ENCODE peak calls at places on chromosomes 2 and 18, in eight cellular contexts. One of them, this sample, is unnamed.

GRCh38 chr2:193482557-193482956 is 1287.8 kb upstream of the TMEFF2 start:
- DNase-seq in adrenal gland: no peak
- DNase-seq in IMR-90: no peak
- DNase-seq in A549: no peak
- DNase-seq in GM12891: no peak
- DNase-seq in esophagus squamous epithelium: no peak
- DNase-seq in body of pancreas: no peak
- DNase-seq in right lobe of liver: no peak
- DNase-seq in this sample: no peak

GRCh38 chr2:167438206-167438605 is 549.9 kb downstream of the XIRP2 start:
- DNase-seq in adrenal gland: no peak
- DNase-seq in IMR-90: peak
- DNase-seq in A549: no peak
- DNase-seq in GM12891: no peak
- DNase-seq in esophagus squamous epithelium: no peak
- DNase-seq in body of pancreas: no peak
- DNase-seq in right lobe of liver: no peak
- DNase-seq in this sample: peak

GRCh38 chr2:102514061-102514785 is 41.2 kb downstream of the SLC9A4 start:
- DNase-seq in adrenal gland: peak
- DNase-seq in IMR-90: peak
- DNase-seq in A549: peak
- DNase-seq in GM12891: no peak
- DNase-seq in esophagus squamous epithelium: no peak
- DNase-seq in body of pancreas: no peak
- DNase-seq in right lobe of liver: no peak
- DNase-seq in this sample: peak

GRCh38 chr2:37149626-37150322 is 7.0 kb downstream of the EIF2AK2 start:
- DNase-seq in adrenal gland: no peak
- DNase-seq in IMR-90: no peak
- DNase-seq in A549: no peak
- DNase-seq in GM12891: no peak
- DNase-seq in esophagus squamous epithelium: no peak
- DNase-seq in body of pancreas: no peak
- DNase-seq in right lobe of liver: no peak
- DNase-seq in this sample: no peak

GRCh38 chr2:239425496-239426098 is 24.8 kb upstream of the HDAC4 start:
- DNase-seq in adrenal gland: no peak
- DNase-seq in IMR-90: no peak
- DNase-seq in A549: no peak
- DNase-seq in GM12891: no peak
- DNase-seq in esophagus squamous epithelium: no peak
- DNase-seq in body of pancreas: no peak
- DNase-seq in right lobe of liver: no peak
- DNase-seq in this sample: no peak

GRCh38 chr18:55786651-55787272 is 198.8 kb upstream of the TCF4 start:
- DNase-seq in adrenal gland: no peak
- DNase-seq in IMR-90: peak
- DNase-seq in A549: no peak
- DNase-seq in GM12891: no peak
- DNase-seq in esophagus squamous epithelium: no peak
- DNase-seq in body of pancreas: no peak
- DNase-seq in right lobe of liver: no peak
- DNase-seq in this sample: no peak

GRCh38 chr18:61651880-61652268 is 240.9 kb downstream of the RNF152 start:
- DNase-seq in adrenal gland: no peak
- DNase-seq in IMR-90: no peak
- DNase-seq in A549: no peak
- DNase-seq in GM12891: no peak
- DNase-seq in esophagus squamous epithelium: no peak
- DNase-seq in body of pancreas: no peak
- DNase-seq in right lobe of liver: no peak
- DNase-seq in this sample: no peak

GRCh38 chr2:64699712-64700111 is 46.0 kb upstream of the SERTAD2 start:
- DNase-seq in adrenal gland: no peak
- DNase-seq in IMR-90: no peak
- DNase-seq in A549: no peak
- DNase-seq in GM12891: no peak
- DNase-seq in esophagus squamous epithelium: no peak
- DNase-seq in body of pancreas: no peak
- DNase-seq in right lobe of liver: no peak
- DNase-seq in this sample: no peak

GRCh38 chr2:31397099-31397498 is 17.4 kb downstream of the XDH start:
- DNase-seq in adrenal gland: no peak
- DNase-seq in IMR-90: no peak
- DNase-seq in A549: no peak
- DNase-seq in GM12891: no peak
- DNase-seq in esophagus squamous epithelium: no peak
- DNase-seq in body of pancreas: peak
- DNase-seq in right lobe of liver: peak
- DNase-seq in this sample: no peak

GRCh38 chr2:163347982-163348842 is 387.6 kb downstream of the FIGN start:
- DNase-seq in adrenal gland: peak
- DNase-seq in IMR-90: peak
- DNase-seq in A549: peak
- DNase-seq in GM12891: no peak
- DNase-seq in esophagus squamous epithelium: no peak
- DNase-seq in body of pancreas: peak
- DNase-seq in right lobe of liver: peak
- DNase-seq in this sample: peak

DNA sequence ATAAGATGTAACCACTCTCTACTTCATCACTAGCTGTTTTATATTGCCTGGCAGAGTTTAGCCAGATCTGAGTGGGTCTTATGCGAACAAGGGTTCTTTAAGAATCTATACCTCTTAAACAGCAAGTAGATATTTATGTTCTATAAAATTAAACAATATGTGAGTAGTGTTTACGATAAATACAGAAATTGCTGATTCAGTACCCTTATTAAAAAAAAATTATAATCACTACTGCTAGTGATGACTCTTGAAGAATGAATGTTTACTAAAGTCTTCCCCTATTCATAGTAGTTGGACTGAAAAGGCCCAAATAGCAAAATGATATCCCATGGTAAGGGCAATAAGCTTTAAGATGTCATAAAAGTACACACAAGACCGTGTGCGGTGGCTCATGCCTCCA is 98.7 kb upstream of the DTNB start:
- DNase-seq in adrenal gland: no peak
- DNase-seq in IMR-90: no peak
- DNase-seq in A549: no peak
- DNase-seq in GM12891: no peak
- DNase-seq in esophagus squamous epithelium: no peak
- DNase-seq in body of pancreas: no peak
- DNase-seq in right lobe of liver: no peak
- DNase-seq in this sample: no peak
- TF ChIP-seq POLR2A in adrenal gland: no peak
- TF ChIP-seq POLR2A in IMR-90: no peak
- TF ChIP-seq POLR2A in A549: no peak
- TF ChIP-seq POLR2A in GM12891: no peak
- TF ChIP-seq POLR2A in esophagus squamous epithelium: no peak
- TF ChIP-seq POLR2A in body of pancreas: no peak
- TF ChIP-seq POLR2A in right lobe of liver: no peak
- TF ChIP-seq POLR2A in this sample: no peak

GRCh38 chr2:219444566-219445091 is 10.0 kb downstream of the SPEG start:
- DNase-seq in adrenal gland: no peak
- DNase-seq in IMR-90: no peak
- DNase-seq in A549: no peak
- DNase-seq in GM12891: no peak
- DNase-seq in esophagus squamous epithelium: no peak
- DNase-seq in body of pancreas: no peak
- DNase-seq in right lobe of liver: no peak
- DNase-seq in this sample: no peak

GRCh38 chr2:219446689-219447088 is 12.0 kb downstream of the SPEG start:
- DNase-seq in adrenal gland: no peak
- DNase-seq in IMR-90: no peak
- DNase-seq in A549: no peak
- DNase-seq in GM12891: no peak
- DNase-seq in esophagus squamous epithelium: no peak
- DNase-seq in body of pancreas: no peak
- DNase-seq in right lobe of liver: no peak
- DNase-seq in this sample: no peak

GRCh38 chr2:219443697-219444023 is 9.0 kb downstream of the SPEG start:
- DNase-seq in adrenal gland: no peak
- DNase-seq in IMR-90: no peak
- DNase-seq in A549: no peak
- DNase-seq in GM12891: no peak
- DNase-seq in esophagus squamous epithelium: no peak
- DNase-seq in body of pancreas: no peak
- DNase-seq in right lobe of liver: no peak
- DNase-seq in this sample: no peak

GRCh38 chr2:219446101-219446504 is 11.5 kb downstream of the SPEG start:
- DNase-seq in adrenal gland: peak
- DNase-seq in IMR-90: peak
- DNase-seq in A549: no peak
- DNase-seq in GM12891: no peak
- DNase-seq in esophagus squamous epithelium: no peak
- DNase-seq in body of pancreas: peak
- DNase-seq in right lobe of liver: no peak
- DNase-seq in this sample: peak

GRCh38 chr2:219445220-219445631 is 10.6 kb downstream of the SPEG start:
- DNase-seq in adrenal gland: no peak
- DNase-seq in IMR-90: no peak
- DNase-seq in A549: no peak
- DNase-seq in GM12891: no peak
- DNase-seq in esophagus squamous epithelium: no peak
- DNase-seq in body of pancreas: no peak
- DNase-seq in right lobe of liver: no peak
- DNase-seq in this sample: no peak
- TF ChIP-seq POLR2A in adrenal gland: no peak
- TF ChIP-seq POLR2A in IMR-90: no peak
- TF ChIP-seq POLR2A in A549: no peak
- TF ChIP-seq POLR2A in GM12891: no peak
- TF ChIP-seq POLR2A in esophagus squamous epithelium: no peak
- TF ChIP-seq POLR2A in body of pancreas: no peak
- TF ChIP-seq POLR2A in right lobe of liver: no peak
- TF ChIP-seq POLR2A in this sample: no peak

DNA sequence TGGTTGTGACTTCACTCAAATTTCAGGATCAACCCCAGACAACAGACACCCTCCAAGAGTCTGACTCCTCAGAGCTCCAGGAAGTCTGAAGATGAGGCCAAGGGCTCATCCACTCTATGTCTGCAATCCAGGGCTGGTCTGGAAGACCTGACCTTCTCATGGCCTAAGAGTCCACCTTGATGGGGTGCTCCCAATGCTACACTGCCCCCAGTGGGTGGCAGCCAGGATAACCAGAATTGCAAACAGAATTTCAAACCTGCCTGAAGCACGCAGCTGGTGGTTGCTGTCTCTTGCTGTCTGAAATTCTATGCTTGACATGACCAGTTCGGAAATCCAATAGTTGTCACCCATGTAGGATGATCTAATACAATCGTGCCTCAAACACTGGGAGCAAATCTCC is 96.0 kb downstream of the UXS1 start:
- DNase-seq in adrenal gland: no peak
- DNase-seq in IMR-90: no peak
- DNase-seq in A549: no peak
- DNase-seq in GM12891: no peak
- DNase-seq in esophagus squamous epithelium: no peak
- DNase-seq in body of pancreas: no peak
- DNase-seq in right lobe of liver: no peak
- DNase-seq in this sample: no peak
- TF ChIP-seq POLR2A in adrenal gland: no peak
- TF ChIP-seq POLR2A in IMR-90: no peak
- TF ChIP-seq POLR2A in A549: no peak
- TF ChIP-seq POLR2A in GM12891: no peak
- TF ChIP-seq POLR2A in esophagus squamous epithelium: no peak
- TF ChIP-seq POLR2A in body of pancreas: no peak
- TF ChIP-seq POLR2A in right lobe of liver: no peak
- TF ChIP-seq POLR2A in this sample: no peak

GRCh38 chr2:71226965-71227560 is at the start of gene PAIP2B:
- DNase-seq in adrenal gland: peak
- DNase-seq in IMR-90: peak
- DNase-seq in A549: peak
- DNase-seq in GM12891: peak
- DNase-seq in esophagus squamous epithelium: peak
- DNase-seq in body of pancreas: peak
- DNase-seq in right lobe of liver: peak
- DNase-seq in this sample: peak
- TF ChIP-seq POLR2A in adrenal gland: peak
- TF ChIP-seq POLR2A in IMR-90: no peak
- TF ChIP-seq POLR2A in A549: peak
- TF ChIP-seq POLR2A in GM12891: no peak
- TF ChIP-seq POLR2A in esophagus squamous epithelium: peak
- TF ChIP-seq POLR2A in body of pancreas: peak
- TF ChIP-seq POLR2A in right lobe of liver: peak
- TF ChIP-seq POLR2A in this sample: peak

GRCh38 chr2:169584005-169584877 is at the start of gene PPIG:
- DNase-seq in adrenal gland: peak
- DNase-seq in IMR-90: peak
- DNase-seq in A549: peak
- DNase-seq in GM12891: peak
- DNase-seq in esophagus squamous epithelium: peak
- DNase-seq in body of pancreas: peak
- DNase-seq in right lobe of liver: peak
- DNase-seq in this sample: peak
- TF ChIP-seq POLR2A in adrenal gland: peak
- TF ChIP-seq POLR2A in IMR-90: peak
- TF ChIP-seq POLR2A in A549: peak
- TF ChIP-seq POLR2A in GM12891: peak
- TF ChIP-seq POLR2A in esophagus squamous epithelium: peak
- TF ChIP-seq POLR2A in body of pancreas: peak
- TF ChIP-seq POLR2A in right lobe of liver: peak
- TF ChIP-seq POLR2A in this sample: peak